ENCODE peak calls at places on chromosome 17, in five cellular contexts. Y, V, I, F and B are unnamed samples.

GRCh38 chr17:13671771-13672170 is 70.0 kb upstream of the HS3ST3A1 start:
- DNase-seq in F (no peak), I (no peak), V (no peak), Y (no peak), B (no peak)

GRCh38 chr17:694239-694638 is 20.4 kb downstream of the VPS53 start:
- DNase-seq in F (no peak), I (no peak), Y (no peak), V (peak), B (no peak)

GRCh38 chr17:69047368-69048263 is 13.1 kb downstream of the ABCA9 start:
- DNase-seq in I (peak), F (peak), Y (no peak), V (peak), B (peak)

GRCh38 chr17:58136669-58137279 is 11.4 kb upstream of the OR4D1 start:
- DNase-seq in I (no peak), V (peak), F (no peak), Y (no peak), B (no peak)

GRCh38 chr17:51793686-51794085 is 364.8 kb downstream of the CA10 start:
- DNase-seq in V (no peak), F (no peak), I (no peak), Y (no peak), B (no peak)

GRCh38 chr17:74968361-74968780 is 4.2 kb downstream of the HID1 start:
- DNase-seq in V (no peak), I (no peak), F (no peak), Y (no peak), B (no peak)

GRCh38 chr17:50774225-50774803 is 7.0 kb upstream of the ANKRD40CL start:
- DNase-seq in I (no peak), V (no peak), Y (no peak), F (no peak), B (no peak)

GRCh38 chr17:47225436-47225858 is 16.3 kb downstream of the MYL4 start:
- DNase-seq in F (peak), Y (peak), I (peak), V (peak), B (peak)

GRCh38 chr17:79986441-79987186 is 49.1 kb downstream of the TBC1D16 start:
- DNase-seq in Y (no peak), F (no peak), I (peak), V (no peak), B (no peak)

GRCh38 chr17:3695129-3695722 is 729 bp downstream of the P2RX5 start:
- DNase-seq in I (no peak), Y (no peak), V (no peak), F (no peak), B (peak)

GRCh38 chr17:73419896-73420295 is 108.1 kb upstream of the CDC42EP4 start:
- DNase-seq in Y (no peak), F (no peak), V (no peak), I (no peak), B (no peak)

GRCh38 chr17:7034955-7035590 is 742 bp upstream of the SLC16A13 start:
- DNase-seq in I (no peak), Y (no peak), F (no peak), V (no peak), B (no peak)

GRCh38 chr17:46832945-46833839 is 14.7 kb upstream of the WNT3 start:
- DNase-seq in Y (peak), F (no peak), I (no peak), V (no peak), B (no peak)

GRCh38 chr17:61140386-61140785 is 259.3 kb upstream of the TBX2 start:
- DNase-seq in F (no peak), I (no peak), Y (no peak), V (no peak), B (no peak)

GRCh38 chr17:83080641-83081560 is 1.5 kb downstream of the METRNL start:
- DNase-seq in V (no peak), Y (no peak), I (peak), F (no peak), B (no peak)

GRCh38 chr17:63985387-63986140 is 12.6 kb upstream of the PRR29 start:
- DNase-seq in I (no peak), V (no peak), Y (no peak), F (no peak), B (no peak)

GRCh38 chr17:7408341-7408740 is 696 bp downstream of the NLGN2 start:
- DNase-seq in Y (no peak), I (no peak), V (no peak), F (no peak), B (no peak)

GRCh38 chr17:68512967-68513474 is 791 bp downstream of the PRKAR1A start:
- DNase-seq in V (peak), I (peak), Y (no peak), F (peak), B (peak)

GRCh38 chr17:2402517-2402916 is 1.7 kb upstream of the MNT start:
- DNase-seq in Y (no peak), V (no peak), F (no peak), I (no peak), B (no peak)

GRCh38 chr17:80025796-80026195 is 9.9 kb downstream of the TBC1D16 start:
- DNase-seq in V (no peak), F (no peak), Y (no peak), I (no peak), B (no peak)

GRCh38 chr17:63293310-63293709 is 152.8 kb downstream of the CYB561 start:
- DNase-seq in Y (no peak), V (no peak), F (no peak), I (no peak), B (no peak)

GRCh38 chr17:56110463-56111138 is 42.7 kb upstream of the ANKFN1 start:
- DNase-seq in I (no peak), Y (peak), F (no peak), V (peak), B (no peak)

GRCh38 chr17:37177234-37177633 is 198.6 kb upstream of the C17orf78 start:
- DNase-seq in V (no peak), F (no peak), I (no peak), Y (peak), B (no peak)

GRCh38 chr17:19940722-19941464 is 36.7 kb downstream of the AKAP10 start:
- DNase-seq in I (no peak), V (peak), F (no peak), Y (peak), B (no peak)

GRCh38 chr17:28372945-28373274 is 1.4 kb downstream of the SARM1 start:
- DNase-seq in I (no peak), V (no peak), F (no peak), Y (no peak), B (no peak)

GRCh38 chr17:59914274-59914854 is 21.4 kb downstream of the RPS6KB1 start:
- DNase-seq in Y (no peak), V (peak), F (no peak), I (no peak), B (no peak)

GRCh38 chr17:55159251-55159650 is 105.5 kb upstream of the HLF start:
- DNase-seq in F (no peak), V (no peak), I (no peak), Y (no peak), B (no peak)

GRCh38 chr17:72175787-72176515 is 55.1 kb downstream of the SOX9 start:
- DNase-seq in F (no peak), V (no peak), Y (no peak), I (no peak), B (no peak)

GRCh38 chr17:74417178-74418045 is 14.5 kb upstream of the GPRC5C start:
- DNase-seq in V (peak), I (no peak), F (no peak), Y (no peak), B (peak)

GRCh38 chr17:38421871-38422819 is 6.1 kb upstream of the ARHGAP23 start:
- DNase-seq in I (no peak), Y (no peak), F (no peak), V (no peak), B (no peak)

GRCh38 chr17:74739227-74739831 is 2.3 kb downstream of the RAB37 start:
- DNase-seq in I (no peak), Y (no peak), V (no peak), F (no peak), B (no peak)

GRCh38 chr17:69223809-69224208 is 4.8 kb downstream of the ABCA10 start:
- DNase-seq in F (no peak), V (no peak), I (no peak), Y (no peak), B (no peak)

GRCh38 chr17:4998666-4999428 is 1.1 kb downstream of the KIF1C start:
- DNase-seq in F (peak), I (no peak), V (no peak), Y (no peak), B (no peak)
- TF ChIP-seq POLR2A in F (no peak), I (no peak), V (no peak), Y (no peak), B (peak)

DNA sequence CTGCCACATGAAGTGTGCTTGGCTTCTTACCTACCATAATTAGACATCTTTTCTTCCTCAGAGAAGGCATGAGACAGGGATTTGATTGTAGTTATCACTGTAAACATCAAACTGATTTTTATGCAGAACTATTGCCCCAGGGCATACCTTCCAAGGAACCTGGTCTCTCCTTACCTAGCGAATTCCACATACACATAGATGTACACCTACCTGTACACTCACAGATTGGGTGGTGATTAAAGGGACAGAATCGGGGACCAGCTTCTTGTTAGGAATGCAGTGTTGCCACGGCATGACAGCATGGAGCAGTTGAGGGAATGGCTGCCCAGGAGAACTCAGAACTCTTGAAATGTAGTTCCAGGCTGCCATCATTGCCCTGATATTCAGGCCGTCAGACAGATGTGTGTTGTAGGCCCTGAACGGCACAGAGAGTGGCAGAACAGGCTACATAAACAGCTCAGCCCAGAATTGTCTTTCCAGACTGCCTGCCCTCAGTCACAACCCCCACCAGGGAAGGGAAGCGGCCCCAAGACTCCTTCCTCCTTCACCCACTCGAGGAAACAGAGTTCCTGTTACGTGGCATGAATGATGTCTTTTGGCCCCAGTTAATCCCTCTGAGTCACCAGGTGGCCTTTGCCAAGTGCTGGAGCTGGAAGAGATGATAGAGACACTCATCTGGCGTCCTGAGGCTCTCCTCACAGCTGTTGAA is 17.8 kb upstream of the NAGLU start:
- DNase-seq in F (peak), I (peak), Y (peak), V (peak), B (peak)
- TF ChIP-seq POLR2A in F (no peak), I (no peak), Y (peak), V (no peak), B (no peak)

GRCh38 chr17:49436174-49436573 is 21.5 kb upstream of the PHB1 start:
- DNase-seq in I (no peak), Y (no peak), V (no peak), F (no peak), B (no peak)

GRCh38 chr17:49435630-49436029 is 20.9 kb upstream of the PHB1 start:
- DNase-seq in Y (no peak), V (no peak), I (no peak), F (no peak), B (no peak)

GRCh38 chr17:49437696-49438438 is 23.2 kb upstream of the PHB1 start:
- DNase-seq in V (no peak), I (no peak), F (no peak), Y (no peak), B (no peak)

GRCh38 chr17:49433000-49433694 is 18.5 kb upstream of the PHB1 start:
- DNase-seq in I (no peak), V (no peak), F (no peak), Y (no peak), B (no peak)

GRCh38 chr17:49434821-49435581 is 20.3 kb upstream of the PHB1 start:
- DNase-seq in F (no peak), Y (peak), I (peak), V (peak), B (peak)
- TF ChIP-seq POLR2A in F (no peak), Y (no peak), I (no peak), V (no peak), B (no peak)

GRCh38 chr17:70256751-70257150 is 87.4 kb downstream of the KCNJ2 start:
- DNase-seq in Y (no peak), V (no peak), F (no peak), I (no peak), B (no peak)

GRCh38 chr17:70254735-70255460 is 85.6 kb downstream of the KCNJ2 start:
- DNase-seq in V (no peak), I (no peak), F (no peak), Y (no peak), B (no peak)

GRCh38 chr17:70251704-70252103 is 82.4 kb downstream of the KCNJ2 start:
- DNase-seq in V (no peak), I (no peak), F (no peak), Y (no peak), B (no peak)
- TF ChIP-seq POLR2A in V (no peak), I (no peak), F (no peak), Y (no peak), B (no peak)